ENCODE peak calls at places on chromosomes 1 and 21, in four cellular contexts. V is activated T-cell treated with anti-CD3 and anti-CD28 coated beads, Interleukin-2, amount 50 U/mL, for 72 hours; X is mesendoderm; K is hippocampal formation. O is an unnamed sample.

GRCh38 chr1:27476222-27476621 is 13.7 kb downstream of the WASF2 start:
- DNase-seq in X (peak), K (no peak), V (peak), O (no peak)

GRCh38 chr1:198300451-198300850 is 143.7 kb downstream of the NEK7 start:
- DNase-seq in X (peak), K (no peak), V (no peak), O (no peak)

GRCh38 chr1:84339503-84339902 is 38.0 kb downstream of the SAMD13 start:
- DNase-seq in V (no peak), X (no peak), K (no peak), O (no peak)

GRCh38 chr1:150420560-150421265 is 56.8 kb downstream of the RPRD2 start:
- DNase-seq in K (no peak), V (no peak), X (no peak), O (no peak)

GRCh38 chr1:54471588-54471987 is 65.4 kb upstream of the SSBP3 start:
- DNase-seq in K (no peak), X (peak), V (no peak), O (no peak)

GRCh38 chr1:147515046-147515869 is 26.0 kb upstream of the BCL9 start:
- DNase-seq in K (no peak), X (peak), V (no peak), O (no peak)

GRCh38 chr21:43881283-43881682 is 16.3 kb downstream of the AGPAT3 start:
- DNase-seq in X (no peak), V (peak), K (no peak), O (no peak)

GRCh38 chr21:42611852-42612251 is 41.6 kb upstream of the PDE9A start:
- DNase-seq in X (no peak), V (no peak), K (no peak), O (no peak)

GRCh38 chr1:210072129-210072528 is 134.1 kb downstream of the SYT14 start:
- DNase-seq in K (no peak), X (no peak), V (no peak), O (no peak)

GRCh38 chr21:41605934-41606285 is 98.0 kb upstream of the TMPRSS2 start:
- DNase-seq in K (no peak), X (no peak), V (no peak), O (no peak)